ENCODE peak calls at places on chromosomes 3 and 15, in nine cellular contexts. R, F, L, E, N, Y, G, M and P are unnamed samples.

GRCh38 chr3:148008591-148008990 is 599.4 kb downstream of the ZIC1 start:
- DNase-seq in F (no peak), E (no peak), G (no peak), N (no peak), M (no peak), R (no peak), L (no peak), Y (no peak), P (no peak)

GRCh38 chr3:177041021-177041729 is 156.1 kb downstream of the TBL1XR1 start:
- DNase-seq in M (no peak), R (no peak), L (no peak), F (no peak), Y (no peak), N (peak), G (no peak), E (no peak), P (peak)

GRCh38 chr15:51681303-51681963 is at the start of gene SCG3:
- DNase-seq in G (peak), L (peak), E (peak), R (peak), M (peak), Y (peak), F (peak), N (peak), P (peak)

GRCh38 chr3:72634128-72634527 is 214.1 kb downstream of the SHQ1 start:
- DNase-seq in N (no peak), F (no peak), G (no peak), M (no peak), R (no peak), Y (no peak), E (no peak), L (no peak), P (no peak)

GRCh38 chr3:157204431-157204830 is 44.5 kb upstream of the CCNL1 start:
- DNase-seq in Y (peak), R (no peak), G (no peak), L (peak), N (peak), E (no peak), M (no peak), F (no peak), P (no peak)

GRCh38 chr3:45969953-45970352 is 25.7 kb downstream of the FYCO1 start:
- DNase-seq in L (no peak), G (no peak), Y (no peak), F (no peak), R (no peak), E (no peak), N (no peak), M (no peak), P (no peak)

GRCh38 chr3:37765591-37766219 is 96.0 kb upstream of the CTDSPL start:
- DNase-seq in R (no peak), N (peak), G (peak), L (peak), Y (no peak), M (no peak), E (peak), F (no peak), P (peak)

GRCh38 chr3:8457039-8457438 is 44.6 kb upstream of the LMCD1 start:
- DNase-seq in G (no peak), M (no peak), F (no peak), N (peak), E (no peak), L (no peak), R (no peak), Y (no peak), P (no peak)

DNA sequence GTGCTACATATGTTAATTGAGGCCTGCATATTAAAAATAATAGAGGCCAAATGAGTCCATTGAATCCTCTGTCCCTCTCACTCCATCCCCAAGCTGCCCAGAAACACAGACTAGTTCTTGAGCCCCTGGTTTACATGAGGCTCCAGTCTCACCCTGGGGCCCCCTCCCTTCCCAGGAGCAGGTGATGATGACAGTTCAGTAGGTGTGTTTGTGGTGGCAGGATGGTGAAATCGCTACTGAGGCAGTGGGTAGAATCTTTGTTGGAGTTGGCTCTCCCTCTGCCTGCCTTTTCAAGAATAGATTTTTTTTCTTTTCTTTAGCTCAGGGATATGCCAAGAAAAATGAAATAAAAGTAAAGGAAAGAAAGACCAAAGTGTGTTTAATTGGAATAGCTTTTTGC is 288.7 kb downstream of the EPHB1 start:
- DNase-seq in G (no peak), L (no peak), M (no peak), F (no peak), E (no peak), R (no peak), Y (no peak), N (no peak), P (no peak)
- H3K27ac ChIP-seq in G (no peak), L (no peak), M (no peak), F (no peak), E (no peak), R (no peak), Y (no peak), N (no peak), P (no peak)

GRCh38 chr3:19347701-19348100 is 199.4 kb downstream of the KCNH8 start:
- DNase-seq in R (no peak), M (no peak), F (no peak), N (no peak), L (no peak), E (no peak), G (no peak), Y (no peak), P (no peak)

GRCh38 chr3:19346734-19347133 is 198.4 kb downstream of the KCNH8 start:
- DNase-seq in Y (no peak), E (no peak), R (no peak), N (no peak), M (no peak), G (no peak), F (no peak), L (no peak), P (no peak)

GRCh38 chr3:19348500-19348899 is 200.2 kb downstream of the KCNH8 start:
- DNase-seq in M (no peak), F (no peak), E (no peak), Y (no peak), R (no peak), L (no peak), G (no peak), N (no peak), P (no peak)

GRCh38 chr3:19348929-19349564 is 200.7 kb downstream of the KCNH8 start:
- DNase-seq in Y (peak), M (no peak), R (no peak), E (peak), G (no peak), N (peak), L (peak), F (peak), P (no peak)
- TF ChIP-seq CTCF in Y (peak), M (peak), R (peak), E (peak), G (peak), N (peak), L (peak), F (peak), P (peak)

GRCh38 chr3:49670940-49671290 is 3.2 kb upstream of the APEH start:
- DNase-seq in R (no peak), N (no peak), Y (no peak), G (no peak), F (no peak), E (no peak), M (no peak), L (no peak), P (no peak)

GRCh38 chr3:49667701-49668413 is 6.3 kb upstream of the APEH start:
- DNase-seq in Y (no peak), R (no peak), E (no peak), G (no peak), N (no peak), F (no peak), M (no peak), L (no peak), P (no peak)

GRCh38 chr3:49669352-49669751 is 4.8 kb upstream of the APEH start:
- DNase-seq in Y (no peak), M (no peak), E (no peak), R (no peak), L (no peak), N (no peak), F (no peak), G (no peak), P (no peak)

GRCh38 chr3:49668414-49668797 is 5.7 kb upstream of the APEH start:
- DNase-seq in G (no peak), N (no peak), L (no peak), F (peak), Y (peak), R (no peak), E (no peak), M (no peak), P (no peak)

DNA sequence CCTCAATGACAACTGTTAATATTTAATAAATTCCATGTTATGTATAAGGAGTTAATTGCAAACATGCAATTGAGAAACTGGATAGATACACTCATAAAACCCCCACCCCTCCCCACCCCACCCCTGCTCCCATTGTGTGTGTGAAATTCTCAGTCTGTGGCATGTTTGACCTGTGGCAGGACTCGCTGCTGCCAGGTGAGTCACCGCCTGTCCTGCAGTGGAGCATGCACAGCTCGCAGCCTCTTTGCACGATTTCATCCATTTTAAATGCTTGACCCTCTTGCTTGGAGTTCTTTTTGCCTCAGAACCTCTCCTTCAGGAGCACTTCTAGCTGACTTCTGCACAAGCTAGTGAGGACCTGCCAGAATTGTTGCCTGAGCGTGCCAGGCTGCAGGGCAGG is 5.3 kb upstream of the APEH start:
- DNase-seq in G (no peak), Y (no peak), M (no peak), F (peak), N (no peak), R (no peak), L (no peak), E (no peak), P (no peak)
- H3K27ac ChIP-seq in G (no peak), Y (no peak), M (no peak), F (no peak), N (no peak), R (no peak), L (no peak), E (no peak), P (no peak)

DNA sequence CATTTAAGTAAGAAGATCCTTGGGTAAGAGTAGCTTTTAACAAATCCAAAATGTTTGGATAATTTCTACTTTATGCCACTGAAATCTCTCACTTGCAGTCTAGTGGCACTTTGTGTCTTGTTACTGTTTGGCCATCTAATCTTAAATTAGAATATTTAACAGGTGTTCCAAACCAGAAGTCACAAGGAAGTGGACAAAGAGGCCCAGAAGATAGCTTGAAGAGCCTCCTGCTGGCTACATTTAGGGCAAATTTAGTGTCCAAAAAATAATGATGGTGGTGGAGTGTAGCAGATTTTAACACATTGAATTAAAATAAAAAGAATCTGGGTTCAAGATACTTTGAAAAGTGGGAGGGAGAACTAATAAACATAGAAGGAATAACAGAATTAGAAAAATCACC is 172.2 kb downstream of the GHSR start:
- DNase-seq in L (no peak), G (no peak), N (no peak), Y (no peak), R (no peak), F (no peak), E (no peak), M (no peak), P (no peak)
- TF ChIP-seq CTCF in L (no peak), G (peak), N (no peak), Y (peak), R (peak), F (no peak), E (no peak), M (no peak), P (no peak)

DNA sequence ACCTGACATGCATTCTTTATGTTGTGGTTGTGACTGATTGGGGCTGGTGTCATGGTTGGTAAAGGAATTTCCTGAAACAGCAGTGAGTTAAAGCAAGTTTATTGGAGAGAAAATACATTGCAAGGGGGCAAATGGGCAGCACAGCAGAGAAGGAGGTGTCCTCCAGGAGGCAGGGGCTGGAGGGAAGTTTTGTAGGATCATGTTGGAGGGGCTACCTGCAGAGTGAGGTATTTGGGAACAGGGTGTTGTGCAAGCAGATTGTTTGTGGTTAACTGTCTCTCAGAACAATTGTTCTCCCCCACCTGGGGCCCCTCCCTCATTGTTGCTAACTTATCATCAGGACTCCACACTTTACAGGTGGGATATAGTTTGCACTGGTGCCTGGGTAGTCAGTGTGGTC is 196.0 kb downstream of the NSUN3 start:
- DNase-seq in E (no peak), L (no peak), M (no peak), Y (no peak), G (no peak), F (no peak), N (no peak), R (no peak), P (no peak)
- H3K27ac ChIP-seq in E (no peak), L (no peak), M (no peak), Y (no peak), G (no peak), F (no peak), N (no peak), R (no peak), P (no peak)